ENCODE peak calls at places on chromosomes 7 and 10, in seven cellular contexts. J is GM13977; U is NAMALWA; L is OCI-LY7; C is anterior cingulate cortex; B is stimulated activated CD8-positive, alpha-beta memory T cell treated with anti-CD3 and anti-CD28 coated beads, Interleukin-7, amount 100 ng/mL, for 1 hour; T is activated naive CD8-positive, alpha-beta T cell treated with anti-CD3 and anti-CD28 coated beads, Interleukin-2, amount 50 U/mL, for 24 hours. N is an unnamed sample.

GRCh38 chr10:114611617-114612016 is 46.5 kb downstream of the ABLIM1 start:
- DNase-seq in J (no peak), U (no peak), L (no peak), C (no peak), B (no peak), T (no peak), N (no peak)

GRCh38 chr7:150945171-150945852 is 32.8 kb downstream of the KCNH2 start:
- DNase-seq in J (no peak), U (no peak), L (no peak), C (no peak), B (no peak), T (no peak), N (no peak)

GRCh38 chr10:60521974-60522405 is 132.3 kb upstream of the ANK3 start:
- DNase-seq in J (no peak), U (no peak), L (no peak), C (no peak), B (no peak), T (no peak), N (no peak)

GRCh38 chr10:87626422-87626892 is 33.2 kb upstream of the PAPSS2 start:
- DNase-seq in J (no peak), U (no peak), L (no peak), C (no peak), B (no peak), T (no peak), N (no peak)

GRCh38 chr7:133778472-133778871 is 348.7 kb upstream of the LRGUK start:
- DNase-seq in J (peak), U (no peak), L (no peak), C (no peak), B (no peak), T (no peak), N (no peak)

GRCh38 chr7:105205592-105206211 is 183.0 kb downstream of the SRPK2 start:
- DNase-seq in J (no peak), U (no peak), L (no peak), C (no peak), B (no peak), T (peak), N (no peak)

GRCh38 chr7:43873300-43873699 is 4.0 kb upstream of the MRPS24 start:
- DNase-seq in J (peak), U (no peak), L (no peak), C (no peak), B (no peak), T (no peak), N (peak)

GRCh38 chr7:34128762-34129161 is 223.4 kb downstream of the BMPER start:
- DNase-seq in J (no peak), U (no peak), L (no peak), C (no peak), B (no peak), T (no peak), N (peak)

GRCh38 chr10:117226813-117227451 is 14.0 kb upstream of the SLC18A2 start:
- DNase-seq in J (peak), U (peak), L (no peak), C (no peak), B (no peak), T (no peak), N (peak)

GRCh38 chr7:116876664-116877442 is 14.5 kb downstream of the CAPZA2 start:
- DNase-seq in J (no peak), U (no peak), L (no peak), C (no peak), B (no peak), T (no peak), N (no peak)

GRCh38 chr10:84537447-84537931 is 209.1 kb downstream of the CCSER2 start:
- DNase-seq in J (peak), U (peak), L (peak), C (no peak), B (no peak), T (peak), N (peak)

GRCh38 chr10:28838908-28839307 is 161.6 kb downstream of the BAMBI start:
- DNase-seq in J (no peak), U (no peak), L (no peak), C (no peak), B (no peak), T (no peak), N (no peak)

GRCh38 chr7:69864822-69865221 is 266.5 kb downstream of the AUTS2 start:
- DNase-seq in J (peak), U (no peak), L (no peak), C (no peak), B (no peak), T (no peak), N (no peak)

GRCh38 chr10:75430000-75430763 is 1.2 kb upstream of the LRMDA start:
- DNase-seq in J (no peak), U (no peak), L (peak), C (no peak), B (no peak), T (no peak), N (peak)

GRCh38 chr7:35865287-35865686 is 64.4 kb downstream of the SEPTIN7 start:
- DNase-seq in J (no peak), U (no peak), L (no peak), C (no peak), B (no peak), T (no peak), N (no peak)

GRCh38 chr10:14146501-14146900 is 184.2 kb downstream of the FRMD4A start:
- DNase-seq in J (no peak), U (no peak), L (no peak), C (no peak), B (no peak), T (no peak), N (no peak)

GRCh38 chr7:25069900-25070443 is 55.1 kb downstream of the CYCS start:
- DNase-seq in J (peak), U (peak), L (peak), C (no peak), B (peak), T (peak), N (peak)

GRCh38 chr7:98000356-98000755 is 10.4 kb upstream of the OCM2 start:
- DNase-seq in J (no peak), U (no peak), L (no peak), C (no peak), B (no peak), T (no peak), N (no peak)

GRCh38 chr7:89771003-89771636 is 383.1 kb upstream of the STEAP1 start:
- DNase-seq in J (no peak), U (peak), L (no peak), C (no peak), B (no peak), T (no peak), N (no peak)

GRCh38 chr10:123573236-123574147 is 92.7 kb upstream of the GPR26 start:
- DNase-seq in J (peak), U (peak), L (peak), C (no peak), B (peak), T (peak), N (peak)

GRCh38 chr10:74921744-74922143 is 95.3 kb downstream of the KAT6B start:
- DNase-seq in J (no peak), U (no peak), L (no peak), C (no peak), B (no peak), T (no peak), N (no peak)

GRCh38 chr10:131456411-131456810 is 144.9 kb upstream of the TCERG1L start:
- DNase-seq in J (no peak), U (no peak), L (no peak), C (no peak), B (no peak), T (no peak), N (no peak)

GRCh38 chr10:35641430-35642015 is 573 bp downstream of the FZD8 start:
- DNase-seq in J (peak), U (no peak), L (peak), C (no peak), B (no peak), T (peak), N (peak)

GRCh38 chr10:9294132-9294663 is 1239.7 kb downstream of the GATA3 start:
- DNase-seq in J (no peak), U (peak), L (no peak), C (no peak), B (no peak), T (no peak), N (no peak)

GRCh38 chr10:32446701-32447406 is 914 bp downstream of the CCDC7 start:
- DNase-seq in J (no peak), U (peak), L (peak), C (no peak), B (no peak), T (no peak), N (no peak)

GRCh38 chr10:79203833-79204232 is 135.1 kb downstream of the ZMIZ1 start:
- DNase-seq in J (no peak), U (peak), L (peak), C (no peak), B (no peak), T (no peak), N (no peak)

GRCh38 chr10:52334595-52334994 is 20.5 kb downstream of the DKK1 start:
- DNase-seq in J (no peak), U (no peak), L (no peak), C (no peak), B (no peak), T (no peak), N (peak)

GRCh38 chr7:48130658-48131108 is 40.6 kb upstream of the ABCA13 start:
- DNase-seq in J (no peak), U (no peak), L (no peak), C (no peak), B (no peak), T (no peak), N (no peak)

GRCh38 chr10:33026422-33026821 is 68.4 kb upstream of the ITGB1 start:
- DNase-seq in J (no peak), U (no peak), L (no peak), C (no peak), B (no peak), T (no peak), N (no peak)

GRCh38 chr10:5531558-5532230 is 6.9 kb downstream of the CALML3 start:
- DNase-seq in J (no peak), U (no peak), L (no peak), C (no peak), B (no peak), T (no peak), N (no peak)

GRCh38 chr7:89761173-89761572 is 393.1 kb upstream of the STEAP1 start:
- DNase-seq in J (no peak), U (no peak), L (no peak), C (no peak), B (no peak), T (no peak), N (no peak)

GRCh38 chr7:69612981-69613380 is 14.7 kb downstream of the AUTS2 start:
- DNase-seq in J (no peak), U (no peak), L (no peak), C (no peak), B (no peak), T (no peak), N (no peak)

GRCh38 chr10:90775351-90776028 is 82.3 kb downstream of the HTR7 start:
- DNase-seq in J (no peak), U (no peak), L (no peak), C (no peak), B (no peak), T (no peak), N (no peak)

GRCh38 chr10:99993994-99994689 is 15.6 kb downstream of the DNMBP start:
- DNase-seq in J (peak), U (peak), L (peak), C (no peak), B (peak), T (peak), N (peak)

GRCh38 chr7:141342664-141343400 is 208.4 kb upstream of the AGK start:
- DNase-seq in J (no peak), U (no peak), L (no peak), C (no peak), B (no peak), T (no peak), N (no peak)

GRCh38 chr10:58158806-58159205 is 108.9 kb downstream of the IPMK start:
- DNase-seq in J (no peak), U (no peak), L (no peak), C (no peak), B (no peak), T (no peak), N (no peak)

GRCh38 chr10:3077940-3078630 is 10.7 kb downstream of the PFKP start:
- DNase-seq in J (no peak), U (no peak), L (no peak), C (no peak), B (no peak), T (no peak), N (no peak)

GRCh38 chr7:100220833-100221718 is 1.3 kb downstream of the PVRIG start:
- DNase-seq in J (peak), U (peak), L (peak), C (no peak), B (peak), T (peak), N (no peak)

GRCh38 chr10:31143331-31143935 is 111.8 kb upstream of the ZNF438 start:
- DNase-seq in J (no peak), U (no peak), L (no peak), C (no peak), B (no peak), T (no peak), N (no peak)

N was measured in RWPE1.